ENCODE peak calls at places on chromosome 17, in eight cellular contexts. A, T, M, W, X, B, V and O are unnamed samples.

GRCh38 chr17:58665946-58666857 is 25.6 kb downstream of the TEX14 start:
- DNase-seq in A (no peak), T (no peak), M (no peak), W (no peak), X (no peak), B (no peak), V (no peak), O (no peak)

GRCh38 chr17:3008336-3009279 is 54.8 kb downstream of the OR1D5 start:
- DNase-seq in A (no peak), T (no peak), M (no peak), W (no peak), X (no peak), B (no peak), V (no peak), O (no peak)

GRCh38 chr17:50469671-50470305 is 1.1 kb upstream of the CHAD start:
- DNase-seq in A (no peak), T (peak; percentile 83), M (no peak), W (no peak), X (no peak), B (no peak), V (no peak), O (no peak)

GRCh38 chr17:15893333-15894024 is 51.5 kb upstream of the ADORA2B start:
- DNase-seq in A (no peak), T (no peak), M (no peak), W (no peak), X (no peak), B (no peak), V (no peak), O (peak; percentile 89)

GRCh38 chr17:79332011-79332410 is 257.4 kb downstream of the ENGASE start:
- DNase-seq in A (no peak), T (no peak), M (no peak), W (no peak), X (no peak), B (no peak), V (no peak), O (no peak)

GRCh38 chr17:47959825-47960655 is 2.4 kb upstream of the PRR15L start:
- DNase-seq in A (no peak), T (peak; percentile 48), M (no peak), W (no peak), X (no peak), B (no peak), V (no peak), O (peak; percentile 68)

GRCh38 chr17:58388302-58389190 is 28.8 kb downstream of the RNF43 start:
- DNase-seq in A (no peak), T (peak; percentile 33), M (no peak), W (no peak), X (no peak), B (no peak), V (no peak), O (no peak)

GRCh38 chr17:39737761-39738567 is at the start of gene GRB7:
- DNase-seq in A (no peak), T (peak; percentile 93), M (no peak), W (no peak), X (no peak), B (no peak), V (no peak), O (peak; percentile 74)

GRCh38 chr17:83015511-83015910 is 63.9 kb upstream of the METRNL start:
- DNase-seq in A (no peak), T (peak; percentile 28), M (no peak), W (no peak), X (no peak), B (no peak), V (no peak), O (no peak)

GRCh38 chr17:15009087-15009486 is 256.0 kb downstream of the PMP22 start:
- DNase-seq in A (no peak), T (no peak), M (no peak), W (no peak), X (no peak), B (no peak), V (no peak), O (no peak)

GRCh38 chr17:67528751-67529436 is 151.8 kb downstream of the PITPNC1 start:
- DNase-seq in A (no peak), T (peak; percentile 75), M (no peak), W (no peak), X (peak; percentile 90), B (peak; percentile 59), V (no peak), O (peak; percentile 76)

GRCh38 chr17:49873926-49874325 is 26.1 kb upstream of the TAC4 start:
- DNase-seq in A (no peak), T (no peak), M (no peak), W (no peak), X (no peak), B (no peak), V (no peak), O (no peak)

GRCh38 chr17:63015824-63016223 is 49.8 kb downstream of the TANC2 start:
- DNase-seq in A (no peak), T (no peak), M (no peak), W (no peak), X (no peak), B (no peak), V (no peak), O (no peak)

GRCh38 chr17:35242158-35242804 is 591 bp upstream of the SLFN5 start:
- DNase-seq in A (no peak), T (peak; percentile 93), M (peak; percentile 57), W (peak; percentile 61), X (peak; percentile 71), B (no peak), V (peak; percentile 80), O (peak; percentile 81)

GRCh38 chr17:1714980-1715802 is 5.0 kb upstream of the TLCD2 start:
- DNase-seq in A (no peak), T (peak; percentile 87), M (no peak), W (no peak), X (peak; percentile 77), B (peak; percentile 73), V (no peak), O (peak; percentile 84)

GRCh38 chr17:48894886-48895285 is 2.3 kb downstream of the ATP5MC1 start:
- DNase-seq in A (no peak), T (no peak), M (no peak), W (no peak), X (no peak), B (no peak), V (no peak), O (no peak)

GRCh38 chr17:7687072-7687907 is at the start of gene TP53:
- DNase-seq in A (peak; percentile 68), T (peak; percentile 87), M (peak; percentile 96), W (peak; percentile 67), X (peak; percentile 89), B (peak; percentile 77), V (peak; percentile 58), O (peak; percentile 81)

GRCh38 chr17:21029032-21029431 is 13.8 kb downstream of the USP22 start:
- DNase-seq in A (no peak), T (peak; percentile 13), M (no peak), W (no peak), X (no peak), B (no peak), V (no peak), O (no peak)

GRCh38 chr17:81246679-81247338 is 7.7 kb downstream of the NDUFAF8 start:
- DNase-seq in A (no peak), T (no peak), M (no peak), W (no peak), X (no peak), B (no peak), V (no peak), O (no peak)

GRCh38 chr17:12995106-12995895 is 22.5 kb downstream of the ELAC2 start:
- DNase-seq in A (no peak), T (peak; percentile 11), M (no peak), W (no peak), X (no peak), B (no peak), V (no peak), O (no peak)

GRCh38 chr17:80105762-80106161 is 4.4 kb downstream of the GAA start:
- DNase-seq in A (no peak), T (peak; percentile 43), M (no peak), W (no peak), X (no peak), B (no peak), V (no peak), O (no peak)

GRCh38 chr17:77400445-77400870 is 259.7 kb downstream of the SEC14L1 start:
- DNase-seq in A (no peak), T (peak; percentile 90), M (peak; percentile 91), W (peak; percentile 69), X (no peak), B (no peak), V (peak; percentile 64), O (no peak)

GRCh38 chr17:57939797-57940196 is 15.4 kb downstream of the CUEDC1 start:
- DNase-seq in A (no peak), T (no peak), M (peak; percentile 95), W (no peak), X (no peak), B (no peak), V (peak; percentile 76), O (no peak)

GRCh38 chr17:57442914-57443571 is 186.7 kb downstream of the MSI2 start:
- DNase-seq in A (no peak), T (no peak), M (peak; percentile 88), W (peak; percentile 19), X (no peak), B (no peak), V (no peak), O (no peak)

GRCh38 chr17:18920911-18921441 is 31.0 kb upstream of the SLC5A10 start:
- DNase-seq in A (no peak), T (no peak), M (peak; percentile 62), W (no peak), X (no peak), B (no peak), V (no peak), O (no peak)

GRCh38 chr17:69326302-69327059 is 452 bp downstream of the ABCA5 start:
- DNase-seq in A (no peak), T (no peak), M (no peak), W (peak; percentile 2), X (peak; percentile 36), B (no peak), V (no peak), O (no peak)

GRCh38 chr17:27986805-27987684 is 55.4 kb upstream of the NLK start:
- DNase-seq in A (no peak), T (no peak), M (no peak), W (no peak), X (no peak), B (no peak), V (no peak), O (no peak)

GRCh38 chr17:39213852-39214251 is 11.9 kb downstream of the STAC2 start:
- DNase-seq in A (no peak), T (peak; percentile 61), M (no peak), W (no peak), X (no peak), B (no peak), V (no peak), O (peak; percentile 77)

GRCh38 chr17:34601431-34601830 is 22.0 kb downstream of the TMEM132E start:
- DNase-seq in A (no peak), T (no peak), M (no peak), W (no peak), X (no peak), B (no peak), V (no peak), O (no peak)

GRCh38 chr17:82152556-82153294 is 54.7 kb upstream of the FASN start:
- DNase-seq in A (no peak), T (no peak), M (no peak), W (no peak), X (no peak), B (no peak), V (no peak), O (no peak)

GRCh38 chr17:80585880-80586279 is 41.2 kb downstream of the RPTOR start:
- DNase-seq in A (no peak), T (peak; percentile 63), M (no peak), W (no peak), X (no peak), B (no peak), V (no peak), O (no peak)

GRCh38 chr17:17943281-17943984 is 28.8 kb downstream of the TOM1L2 start:
- DNase-seq in A (no peak), T (no peak), M (peak; percentile 17), W (no peak), X (no peak), B (no peak), V (no peak), O (peak; percentile 2)